ENCODE peak calls at places on chromosomes 3 and 15, in seven cellular contexts. E is astrocyte, K is astrocyte of the spinal cord, T is fibroblast of mammary gland, A is GM13976, H is Caco-2, S is transverse colon. M is an unnamed sample.

GRCh38 chr3:179646177-179646576 is 6.7 kb upstream of the USP13 start:
- DNase-seq in K (no peak), T (no peak), S (no peak), A (no peak), E (no peak), H (no peak), M (no peak)

GRCh38 chr3:15271785-15272381 is 60.5 kb downstream of the SH3BP5 start:
- DNase-seq in A (peak), S (peak), H (no peak), E (no peak), T (no peak), K (no peak), M (no peak)

GRCh38 chr15:50224606-50225005 is 40.9 kb downstream of the HDC start:
- DNase-seq in T (peak), E (peak), K (no peak), H (no peak), A (no peak), S (no peak), M (peak)

GRCh38 chr3:9787714-9788113 is 4.6 kb downstream of the TADA3 start:
- DNase-seq in T (no peak), A (no peak), K (no peak), H (no peak), E (peak), S (no peak), M (no peak)

GRCh38 chr15:56056626-56057025 is 63.2 kb upstream of the NEDD4 start:
- DNase-seq in S (no peak), K (no peak), T (no peak), A (no peak), E (no peak), H (no peak), M (no peak)

GRCh38 chr15:99361541-99362185 is 110.4 kb downstream of the LRRC28 start:
- DNase-seq in H (no peak), A (no peak), S (no peak), E (no peak), K (peak), T (peak), M (peak)

GRCh38 chr15:81373996-81374395 is at the start of gene TMC3:
- DNase-seq in S (no peak), H (no peak), T (no peak), E (peak), K (peak), A (no peak), M (peak)

GRCh38 chr3:172918568-172919296 is 168.2 kb downstream of the ECT2 start:
- DNase-seq in K (no peak), S (no peak), E (no peak), H (no peak), A (no peak), T (no peak), M (no peak)

GRCh38 chr15:85614059-85614458 is 180.7 kb downstream of the KLHL25 start:
- DNase-seq in S (no peak), T (no peak), A (no peak), H (no peak), K (no peak), E (no peak), M (no peak)

GRCh38 chr15:78004222-78004727 is 73.2 kb downstream of the TBC1D2B start:
- DNase-seq in T (no peak), A (peak), S (no peak), H (no peak), E (no peak), K (no peak), M (no peak)

GRCh38 chr15:69060744-69061143 is 46.2 kb downstream of the NOX5 start:
- DNase-seq in K (no peak), H (no peak), S (no peak), T (no peak), A (no peak), E (no peak), M (no peak)

GRCh38 chr15:71559098-71559497 is 251.3 kb upstream of the NR2E3 start:
- DNase-seq in E (peak), K (peak), S (no peak), A (no peak), T (peak), H (no peak), M (peak)

GRCh38 chr3:105328338-105328730 is 38.4 kb upstream of the ALCAM start:
- DNase-seq in S (no peak), K (no peak), T (peak), A (no peak), H (no peak), E (no peak), M (no peak)

GRCh38 chr3:50623840-50624474 is 7.0 kb downstream of the MAPKAPK3 start:
- DNase-seq in S (no peak), A (no peak), T (no peak), K (no peak), H (no peak), E (no peak), M (no peak)

GRCh38 chr3:169103941-169104340 is 559.6 kb downstream of the MECOM start:
- DNase-seq in E (peak), H (no peak), S (no peak), A (no peak), K (no peak), T (no peak), M (no peak)

GRCh38 chr15:68208136-68208535 is 3.0 kb upstream of the CALML4 start:
- DNase-seq in A (no peak), E (no peak), K (no peak), H (no peak), T (no peak), S (no peak), M (no peak)

GRCh38 chr3:187913617-187914033 is 168.4 kb upstream of the BCL6 start:
- DNase-seq in S (peak), T (peak), K (peak), E (peak), H (no peak), A (no peak), M (peak)

GRCh38 chr3:194332858-194333211 is 18.3 kb downstream of the CPN2 start:
- DNase-seq in K (no peak), H (no peak), A (no peak), E (no peak), T (no peak), S (no peak), M (no peak)

GRCh38 chr15:92810418-92811138 is 89.5 kb upstream of the CHD2 start:
- DNase-seq in E (peak), S (peak), T (peak), K (peak), H (peak), A (no peak), M (peak)

GRCh38 chr15:90924375-90924774 is 8.0 kb downstream of the HDDC3 start:
- DNase-seq in A (peak), T (no peak), K (no peak), S (no peak), E (no peak), H (no peak), M (no peak)

GRCh38 chr3:108159865-108160264 is 62.4 kb downstream of the IFT57 start:
- DNase-seq in S (no peak), A (no peak), E (peak), K (peak), H (no peak), T (peak), M (peak)

GRCh38 chr3:49754536-49754935 is 30.8 kb upstream of the GMPPB start:
- DNase-seq in S (no peak), H (no peak), E (no peak), T (no peak), K (no peak), A (no peak), M (no peak)

GRCh38 chr3:194592798-194593752 is 40.1 kb downstream of the TMEM44 start:
- DNase-seq in S (no peak), A (no peak), E (peak), H (no peak), K (peak), T (peak), M (peak)

GRCh38 chr3:141477224-141477623 is 9.6 kb upstream of the RASA2 start:
- DNase-seq in H (no peak), S (no peak), A (no peak), K (peak), E (peak), T (peak), M (peak)

GRCh38 chr3:187823802-187824201 is 78.5 kb upstream of the BCL6 start:
- DNase-seq in T (no peak), A (no peak), S (no peak), E (no peak), H (no peak), K (no peak), M (no peak)

GRCh38 chr15:40937762-40938529 is 8.8 kb downstream of the DLL4 start:
- DNase-seq in A (no peak), K (no peak), E (no peak), S (peak), H (no peak), T (no peak), M (no peak)

GRCh38 chr3:171763392-171763791 is 46.9 kb downstream of the PLD1 start:
- DNase-seq in T (no peak), E (no peak), S (no peak), K (no peak), H (no peak), A (no peak), M (no peak)

GRCh38 chr15:73225358-73226015 is 143.3 kb downstream of the HCN4 start:
- DNase-seq in T (no peak), K (no peak), H (no peak), E (no peak), A (no peak), S (peak), M (no peak)

GRCh38 chr15:25989327-25989726 is 126.2 kb upstream of the ATP10A start:
- DNase-seq in E (no peak), H (no peak), K (no peak), A (no peak), S (no peak), T (no peak), M (no peak)

GRCh38 chr3:20051123-20051806 is 11.0 kb downstream of the KAT2B start:
- DNase-seq in H (no peak), E (no peak), A (no peak), K (no peak), T (no peak), S (no peak), M (no peak)

GRCh38 chr15:99442268-99442897 is 123.4 kb upstream of the MEF2A start:
- DNase-seq in S (peak), E (peak), A (peak), H (no peak), K (peak), T (peak), M (peak)

GRCh38 chr15:67187351-67187854 is 67.1 kb downstream of the AAGAB start:
- DNase-seq in H (no peak), E (no peak), T (no peak), A (peak), K (no peak), S (no peak), M (peak)

GRCh38 chr15:98442379-98442833 is 205.9 kb upstream of the IGF1R start:
- DNase-seq in H (peak), K (peak), T (peak), S (peak), E (peak), A (peak), M (peak)

GRCh38 chr3:7144696-7145308 is 283.9 kb downstream of the GRM7 start:
- DNase-seq in E (no peak), H (peak), A (peak), T (peak), K (no peak), S (no peak), M (no peak)

GRCh38 chr3:72380193-72380592 is 468.1 kb downstream of the SHQ1 start:
- DNase-seq in A (no peak), E (peak), S (no peak), T (peak), K (peak), H (no peak), M (peak)

GRCh38 chr15:100975043-100975442 is 55.9 kb downstream of the LRRK1 start:
- DNase-seq in S (no peak), A (no peak), H (no peak), T (no peak), K (no peak), E (no peak), M (no peak)

GRCh38 chr15:98203872-98204660 is 243.6 kb downstream of the ARRDC4 start:
- DNase-seq in S (no peak), A (no peak), T (no peak), K (no peak), E (no peak), H (no peak), M (no peak)

GRCh38 chr3:185934726-185935464 is 2.9 kb downstream of the TRA2B start:
- DNase-seq in A (no peak), K (no peak), T (peak), E (no peak), H (no peak), S (no peak), M (no peak)

GRCh38 chr15:40238927-40239591 is at the start of gene PAK6:
- DNase-seq in H (peak), T (peak), A (peak), S (peak), K (peak), E (peak), M (peak)

GRCh38 chr3:48619541-48620524 is 1.7 kb downstream of the TMEM89 start:
- DNase-seq in A (no peak), E (no peak), S (no peak), T (no peak), K (no peak), H (no peak), M (no peak)

GRCh38 chr3:148880681-148881080 is 15.6 kb downstream of the CPA3 start:
- DNase-seq in T (no peak), E (no peak), H (no peak), A (no peak), S (no peak), K (no peak), M (peak)
- TF ChIP-seq CTCF in T (peak), E (peak), H (peak), A (no peak), S (no peak), K (peak), M (no peak)

GRCh38 chr3:123294296-123294938 is 92.7 kb downstream of the SEC22A start:
- DNase-seq in H (no peak), A (no peak), K (no peak), S (no peak), T (no peak), E (no peak), M (no peak)
- TF ChIP-seq CTCF in H (no peak), A (no peak), K (no peak), S (no peak), T (no peak), E (no peak), M (no peak)

DNA sequence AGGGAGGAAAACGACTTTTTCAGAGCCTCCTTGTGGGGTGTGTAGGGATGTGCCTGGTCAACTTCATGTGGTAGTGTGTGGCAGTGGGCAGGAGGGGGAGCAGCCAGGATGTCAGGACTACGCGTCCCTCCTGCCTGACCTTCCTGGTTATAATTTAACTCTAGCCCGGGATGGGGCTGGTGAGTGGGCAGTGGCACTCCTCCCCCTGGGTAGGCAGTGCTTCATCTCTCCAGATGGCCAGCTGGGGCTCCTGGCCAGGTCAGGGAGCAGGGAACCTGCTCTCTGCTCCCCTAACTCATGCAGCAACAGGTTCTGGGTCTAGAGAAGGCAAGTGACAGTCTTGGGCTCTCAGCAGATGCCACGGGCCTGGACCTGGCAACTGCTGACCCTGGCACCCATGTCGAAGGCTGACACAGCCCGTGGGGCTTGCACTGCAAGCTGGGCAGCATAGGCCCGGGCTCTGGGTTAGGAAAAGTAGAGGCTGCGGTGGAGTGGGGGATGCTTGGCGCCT is 2.6 kb downstream of the ITIH4 start:
- DNase-seq in E (no peak), T (no peak), K (no peak), S (no peak), A (no peak), H (peak), M (peak)
- TF ChIP-seq CTCF in E (no peak), T (no peak), K (no peak), S (no peak), A (no peak), H (no peak), M (no peak)

GRCh38 chr3:13112521-13113345 is 39.5 kb upstream of the IQSEC1 start:
- DNase-seq in T (no peak), A (no peak), K (no peak), H (no peak), S (no peak), E (no peak), M (no peak)

GRCh38 chr3:13111874-13112520 is 38.8 kb upstream of the IQSEC1 start:
- DNase-seq in T (no peak), H (peak), A (no peak), K (no peak), E (no peak), S (peak), M (no peak)

GRCh38 chr3:13114811-13115615 is 41.8 kb upstream of the IQSEC1 start:
- DNase-seq in E (no peak), A (no peak), T (no peak), K (no peak), H (peak), S (no peak), M (no peak)

GRCh38 chr3:13115616-13115910 is 42.3 kb upstream of the IQSEC1 start:
- DNase-seq in E (no peak), S (no peak), T (no peak), H (no peak), A (no peak), K (no peak), M (no peak)

GRCh38 chr3:13113346-13114335 is 40.4 kb upstream of the IQSEC1 start:
- DNase-seq in S (no peak), H (no peak), A (no peak), E (no peak), K (no peak), T (no peak), M (no peak)
- TF ChIP-seq CTCF in S (no peak), H (no peak), A (no peak), E (no peak), K (no peak), T (no peak), M (no peak)

DNA sequence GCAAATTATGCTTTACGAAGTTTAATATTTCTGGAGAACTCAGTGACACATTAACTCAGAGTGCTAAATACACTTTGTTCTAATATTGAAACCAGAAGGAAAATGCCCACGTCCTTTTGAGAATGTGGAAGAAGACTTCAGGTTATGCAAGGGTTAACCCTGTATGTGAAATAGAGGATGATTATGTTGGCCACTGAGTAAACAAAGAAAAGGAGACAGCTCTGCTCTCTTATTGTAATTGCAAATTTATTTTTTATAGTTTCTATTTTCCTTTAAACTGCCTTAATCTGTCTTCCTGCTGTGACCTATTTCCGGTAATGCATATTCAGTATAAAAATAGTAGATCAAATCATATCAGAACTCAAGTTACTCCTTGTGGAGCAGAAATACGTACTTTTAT is 1239.2 kb downstream of the ROBO2 start:
- DNase-seq in S (no peak), E (no peak), H (no peak), A (no peak), K (no peak), T (no peak), M (no peak)
- TF ChIP-seq CTCF in S (no peak), E (no peak), H (no peak), A (no peak), K (no peak), T (no peak), M (no peak)

DNA sequence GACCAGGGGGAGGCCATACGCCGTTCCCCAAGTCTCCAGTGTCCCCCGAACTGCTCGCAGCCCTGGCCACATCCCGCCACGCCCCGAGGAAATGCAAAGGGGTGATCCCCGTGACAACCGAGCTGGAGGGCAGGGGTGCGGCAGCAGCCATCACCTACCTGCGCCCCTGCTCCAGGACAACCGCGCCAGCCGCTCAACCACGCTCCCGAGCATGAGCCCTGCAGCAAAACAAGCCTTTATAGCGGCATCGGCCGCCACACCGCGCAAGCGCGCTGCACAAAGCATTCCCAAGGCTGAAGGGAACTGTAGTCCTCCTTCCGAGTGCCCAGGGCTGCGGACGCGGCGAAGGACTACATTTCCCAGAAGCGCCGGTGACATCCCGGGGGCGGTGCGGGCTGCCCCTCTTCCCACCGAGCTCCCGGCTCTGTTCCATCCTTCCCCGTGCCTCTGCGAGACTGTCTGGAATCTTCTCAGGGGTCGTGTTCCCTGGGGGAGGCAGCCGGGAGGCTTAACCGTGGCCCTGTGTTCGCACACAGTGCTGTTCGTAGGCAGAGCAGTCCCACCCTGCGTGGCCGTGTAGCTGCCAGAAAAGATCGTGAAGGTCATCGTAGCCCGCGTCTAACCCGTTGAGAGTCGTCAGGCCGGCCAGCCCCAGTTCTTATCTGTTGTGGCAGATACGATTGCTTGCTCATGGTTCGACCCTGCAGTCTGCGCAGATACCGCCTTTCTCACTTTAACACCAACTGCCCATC is at the start of gene ABCC5:
- DNase-seq in E (peak), T (peak), H (peak), S (peak), K (peak), A (peak), M (peak)
- TF ChIP-seq CTCF in E (no peak), T (no peak), H (peak), S (no peak), K (no peak), A (peak), M (no peak)